ENCODE peak calls at places on chromosome 19, in five cellular contexts. One of them, this sample, is unnamed.

GRCh38 chr19:30848626-30849322 is 476.6 kb downstream of the ZNF536 start:
- DNase-seq in H1: no peak
- DNase-seq in IMR-90: no peak
- DNase-seq in trophoblast cell: no peak
- DNase-seq in neuronal stem cell: no peak
- DNase-seq in this sample: no peak

GRCh38 chr19:48192750-48193149 is 22.3 kb downstream of the ZSWIM9 start:
- DNase-seq in H1: no peak
- DNase-seq in IMR-90: no peak
- DNase-seq in trophoblast cell: no peak
- DNase-seq in neuronal stem cell: no peak
- DNase-seq in this sample: no peak

GRCh38 chr19:861756-862528 is 2.5 kb downstream of the CFD start:
- DNase-seq in H1: peak; percentile 91
- DNase-seq in IMR-90: no peak
- DNase-seq in trophoblast cell: peak; percentile 57
- DNase-seq in neuronal stem cell: peak; percentile 43
- DNase-seq in this sample: peak; percentile 89

GRCh38 chr19:35935911-35936737 is at the start of gene LRFN3:
- DNase-seq in H1: no peak
- DNase-seq in IMR-90: peak; percentile 66
- DNase-seq in trophoblast cell: peak; percentile 72
- DNase-seq in neuronal stem cell: peak; percentile 68
- DNase-seq in this sample: peak; percentile 83

GRCh38 chr19:1268392-1269064 is 604 bp upstream of the CIRBP start:
- DNase-seq in H1: no peak
- DNase-seq in IMR-90: no peak
- DNase-seq in trophoblast cell: no peak
- DNase-seq in neuronal stem cell: no peak
- DNase-seq in this sample: no peak

GRCh38 chr19:1011831-1012333 is 9.0 kb downstream of the TMEM259 start:
- DNase-seq in H1: no peak
- DNase-seq in IMR-90: no peak
- DNase-seq in trophoblast cell: no peak
- DNase-seq in neuronal stem cell: no peak
- DNase-seq in this sample: no peak

GRCh38 chr19:3975637-3976087 is 4.8 kb upstream of the DAPK3 start:
- DNase-seq in H1: no peak
- DNase-seq in IMR-90: no peak
- DNase-seq in trophoblast cell: peak; percentile 56
- DNase-seq in neuronal stem cell: no peak
- DNase-seq in this sample: no peak

GRCh38 chr19:44789943-44790467 is 12.3 kb downstream of the CBLC start:
- DNase-seq in H1: no peak
- DNase-seq in IMR-90: no peak
- DNase-seq in trophoblast cell: no peak
- DNase-seq in neuronal stem cell: no peak
- DNase-seq in this sample: no peak

GRCh38 chr19:20640023-20640422 is 21.3 kb downstream of the ZNF626 start:
- DNase-seq in H1: no peak
- DNase-seq in IMR-90: no peak
- DNase-seq in trophoblast cell: no peak
- DNase-seq in neuronal stem cell: no peak
- DNase-seq in this sample: no peak

DNA sequence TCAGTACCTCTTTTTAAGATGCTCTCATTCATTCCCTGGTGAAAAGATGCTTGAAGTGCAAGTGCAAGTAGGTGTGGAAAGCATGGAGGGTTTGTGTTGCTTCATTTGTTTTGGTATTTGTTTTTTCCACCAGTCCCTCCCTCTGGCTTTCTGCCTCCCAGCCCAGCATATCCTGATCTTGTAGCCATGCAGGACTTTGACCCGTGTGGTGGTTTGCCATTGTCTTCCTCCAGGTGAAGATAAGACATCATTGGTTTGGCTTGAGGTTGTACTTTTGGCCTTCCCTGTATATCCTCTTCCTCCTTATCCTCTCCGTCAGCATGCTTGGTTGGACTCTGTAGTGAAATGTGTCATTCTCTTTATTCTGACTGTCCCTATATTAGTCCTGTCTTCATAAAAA is 9.1 kb downstream of the SPINT2 start:
- DNase-seq in H1: no peak
- DNase-seq in IMR-90: no peak
- DNase-seq in trophoblast cell: no peak
- DNase-seq in neuronal stem cell: no peak
- DNase-seq in this sample: no peak
- H3K27ac ChIP-seq in H1: no peak overlapping the region
- H3K27ac ChIP-seq in IMR-90: no peak overlapping the region
- H3K27ac ChIP-seq in trophoblast cell: no peak overlapping the region
- H3K27ac ChIP-seq in neuronal stem cell: no peak overlapping the region
- H3K27ac ChIP-seq in this sample: no peak overlapping the region

GRCh38 chr19:33175886-33176669 is 18.1 kb upstream of the LRP3 start:
- DNase-seq in H1: no peak
- DNase-seq in IMR-90: peak; percentile 30
- DNase-seq in trophoblast cell: peak; percentile 47
- DNase-seq in neuronal stem cell: no peak
- DNase-seq in this sample: peak; percentile 73
- H3K18ac ChIP-seq in H1: peak overlapping the region; percentile 40
- H3K18ac ChIP-seq in IMR-90: peak overlapping the region; percentile 8
- H3K18ac ChIP-seq in trophoblast cell: peak overlapping the region; percentile 81
- H3K18ac ChIP-seq in neuronal stem cell: peak overlapping the region; percentile 61
- H3K18ac ChIP-seq in this sample: peak overlapping the region; percentile 81

DNA sequence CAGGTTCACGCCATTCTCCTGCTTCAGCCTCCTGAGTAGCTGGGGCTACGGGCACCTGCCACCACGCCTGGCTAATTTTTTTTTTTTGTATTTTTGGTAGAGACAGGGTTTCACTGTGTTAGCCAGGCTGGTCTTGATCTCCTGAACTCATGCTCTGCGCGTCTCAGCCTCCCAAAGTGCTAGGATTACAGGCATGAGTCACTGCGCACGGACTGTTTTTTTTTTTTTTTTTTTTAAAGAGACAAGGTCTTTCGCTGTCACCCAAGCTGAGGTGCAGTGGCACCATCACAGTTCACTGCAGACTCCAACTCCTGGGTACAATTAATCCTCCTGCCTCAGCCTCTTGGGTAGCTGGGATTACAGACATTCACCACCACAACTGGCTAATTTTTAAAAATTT is 8.2 kb upstream of the ADAMTS10 start:
- DNase-seq in H1: no peak
- DNase-seq in IMR-90: no peak
- DNase-seq in trophoblast cell: no peak
- DNase-seq in neuronal stem cell: no peak
- DNase-seq in this sample: no peak
- H2BK120ac ChIP-seq in H1: no peak overlapping the region
- H2BK120ac ChIP-seq in IMR-90: no peak overlapping the region
- H2BK120ac ChIP-seq in trophoblast cell: no peak overlapping the region
- H2BK120ac ChIP-seq in neuronal stem cell: no peak overlapping the region
- H2BK120ac ChIP-seq in this sample: no peak overlapping the region

DNA sequence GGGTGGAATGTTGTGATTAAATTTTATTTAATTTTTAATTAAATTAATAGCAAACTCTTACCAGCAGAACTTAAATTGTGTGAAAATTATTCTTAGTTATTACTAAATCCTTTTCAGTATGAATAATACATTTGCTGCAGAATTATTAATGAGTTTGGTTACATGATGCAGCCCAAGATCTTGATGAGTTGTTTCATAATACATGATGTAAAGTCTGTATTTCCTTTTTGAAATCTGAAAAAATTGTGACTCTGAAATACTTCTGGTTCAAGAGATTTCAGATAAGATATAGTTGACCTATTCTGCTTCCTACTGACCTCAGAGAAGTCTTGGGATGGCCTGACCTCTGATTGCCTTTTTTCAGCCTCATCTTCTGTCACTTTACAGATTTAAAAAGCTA is 11.1 kb downstream of the SAE1 start:
- DNase-seq in H1: no peak
- DNase-seq in IMR-90: no peak
- DNase-seq in trophoblast cell: peak; percentile 68
- DNase-seq in neuronal stem cell: no peak
- DNase-seq in this sample: no peak
- H3K27ac ChIP-seq in H1: no peak overlapping the region
- H3K27ac ChIP-seq in IMR-90: no peak overlapping the region
- H3K27ac ChIP-seq in trophoblast cell: no peak overlapping the region
- H3K27ac ChIP-seq in neuronal stem cell: no peak overlapping the region
- H3K27ac ChIP-seq in this sample: no peak overlapping the region